ENCODE peak calls at places on chromosome 9, in five cellular contexts. One of them, this sample, is unnamed.

GRCh38 chr9:109471994-109472393 is 26.1 kb downstream of the PTPN3 start:
- DNase-seq in AG04450: no peak
- DNase-seq in pons: no peak
- DNase-seq in esophagus squamous epithelium: no peak
- DNase-seq in fibroblast of mammary gland: peak
- DNase-seq in this sample: no peak

GRCh38 chr9:38294561-38294960 is 97.9 kb upstream of the ALDH1B1 start:
- DNase-seq in AG04450: no peak
- DNase-seq in pons: no peak
- DNase-seq in esophagus squamous epithelium: no peak
- DNase-seq in fibroblast of mammary gland: no peak
- DNase-seq in this sample: no peak

GRCh38 chr9:27468450-27469110 is 55.5 kb upstream of the IFNK start:
- DNase-seq in AG04450: no peak
- DNase-seq in pons: peak
- DNase-seq in esophagus squamous epithelium: no peak
- DNase-seq in fibroblast of mammary gland: no peak
- DNase-seq in this sample: no peak

GRCh38 chr9:94950733-94951590 is 224.5 kb downstream of the AOPEP start:
- DNase-seq in AG04450: no peak
- DNase-seq in pons: no peak
- DNase-seq in esophagus squamous epithelium: no peak
- DNase-seq in fibroblast of mammary gland: peak
- DNase-seq in this sample: no peak

GRCh38 chr9:78235296-78235770 is 542 bp upstream of the CEP78 start:
- DNase-seq in AG04450: no peak
- DNase-seq in pons: no peak
- DNase-seq in esophagus squamous epithelium: no peak
- DNase-seq in fibroblast of mammary gland: peak
- DNase-seq in this sample: no peak

GRCh38 chr9:127919253-127919815 is 2.5 kb upstream of the ST6GALNAC4 start:
- DNase-seq in AG04450: peak
- DNase-seq in pons: no peak
- DNase-seq in esophagus squamous epithelium: no peak
- DNase-seq in fibroblast of mammary gland: peak
- DNase-seq in this sample: no peak

GRCh38 chr9:84278131-84278530 is 62.4 kb downstream of the SLC28A3 start:
- DNase-seq in AG04450: no peak
- DNase-seq in pons: no peak
- DNase-seq in esophagus squamous epithelium: no peak
- DNase-seq in fibroblast of mammary gland: peak
- DNase-seq in this sample: no peak

GRCh38 chr9:72893437-72893836 is 59.4 kb downstream of the ALDH1A1 start:
- DNase-seq in AG04450: no peak
- DNase-seq in pons: no peak
- DNase-seq in esophagus squamous epithelium: no peak
- DNase-seq in fibroblast of mammary gland: no peak
- DNase-seq in this sample: no peak

GRCh38 chr9:119368179-119368578 is 1.1 kb downstream of the BRINP1 start:
- DNase-seq in AG04450: no peak
- DNase-seq in pons: peak
- DNase-seq in esophagus squamous epithelium: no peak
- DNase-seq in fibroblast of mammary gland: no peak
- DNase-seq in this sample: peak

GRCh38 chr9:137175345-137175961 is 3.6 kb upstream of the TMEM210 start:
- DNase-seq in AG04450: no peak
- DNase-seq in pons: no peak
- DNase-seq in esophagus squamous epithelium: no peak
- DNase-seq in fibroblast of mammary gland: no peak
- DNase-seq in this sample: no peak

GRCh38 chr9:71647094-71647591 is 121.2 kb downstream of the CEMIP2 start:
- DNase-seq in AG04450: peak
- DNase-seq in pons: peak
- DNase-seq in esophagus squamous epithelium: no peak
- DNase-seq in fibroblast of mammary gland: peak
- DNase-seq in this sample: no peak

GRCh38 chr9:132129535-132129934 is 32.3 kb upstream of the NTNG2 start:
- DNase-seq in AG04450: no peak
- DNase-seq in pons: no peak
- DNase-seq in esophagus squamous epithelium: no peak
- DNase-seq in fibroblast of mammary gland: no peak
- DNase-seq in this sample: no peak

GRCh38 chr9:24464321-24464951 is 81.3 kb downstream of the IZUMO3 start:
- DNase-seq in AG04450: no peak
- DNase-seq in pons: peak
- DNase-seq in esophagus squamous epithelium: no peak
- DNase-seq in fibroblast of mammary gland: peak
- DNase-seq in this sample: no peak

GRCh38 chr9:98879094-98879957 is 64.4 kb upstream of the COL15A1 start:
- DNase-seq in AG04450: no peak
- DNase-seq in pons: no peak
- DNase-seq in esophagus squamous epithelium: no peak
- DNase-seq in fibroblast of mammary gland: peak
- DNase-seq in this sample: no peak

GRCh38 chr9:69120380-69121154 is 53.5 kb upstream of the TJP2 start:
- DNase-seq in AG04450: no peak
- DNase-seq in pons: no peak
- DNase-seq in esophagus squamous epithelium: no peak
- DNase-seq in fibroblast of mammary gland: no peak
- DNase-seq in this sample: no peak

GRCh38 chr9:37229882-37230482 is 109.6 kb downstream of the ZCCHC7 start:
- DNase-seq in AG04450: no peak
- DNase-seq in pons: no peak
- DNase-seq in esophagus squamous epithelium: no peak
- DNase-seq in fibroblast of mammary gland: peak
- DNase-seq in this sample: no peak

GRCh38 chr9:12684923-12685468 is 8.2 kb upstream of the TYRP1 start:
- DNase-seq in AG04450: no peak
- DNase-seq in pons: no peak
- DNase-seq in esophagus squamous epithelium: no peak
- DNase-seq in fibroblast of mammary gland: no peak
- DNase-seq in this sample: no peak

GRCh38 chr9:16243798-16244197 is 626.7 kb downstream of the BNC2 start:
- DNase-seq in AG04450: no peak
- DNase-seq in pons: no peak
- DNase-seq in esophagus squamous epithelium: no peak
- DNase-seq in fibroblast of mammary gland: no peak
- DNase-seq in this sample: no peak

GRCh38 chr9:111979561-111979960 is 82.9 kb downstream of the UGCG start:
- DNase-seq in AG04450: no peak
- DNase-seq in pons: no peak
- DNase-seq in esophagus squamous epithelium: no peak
- DNase-seq in fibroblast of mammary gland: no peak
- DNase-seq in this sample: no peak

GRCh38 chr9:133715866-133716563 is 22.1 kb downstream of the SARDH start:
- DNase-seq in AG04450: no peak
- DNase-seq in pons: no peak
- DNase-seq in esophagus squamous epithelium: no peak
- DNase-seq in fibroblast of mammary gland: peak
- DNase-seq in this sample: no peak

GRCh38 chr9:125826850-125827249 is 79.7 kb downstream of the PBX3 start:
- DNase-seq in AG04450: no peak
- DNase-seq in pons: no peak
- DNase-seq in esophagus squamous epithelium: no peak
- DNase-seq in fibroblast of mammary gland: no peak
- DNase-seq in this sample: no peak

GRCh38 chr9:967851-968641 is 8.4 kb upstream of the DMRT3 start:
- DNase-seq in AG04450: no peak
- DNase-seq in pons: no peak
- DNase-seq in esophagus squamous epithelium: no peak
- DNase-seq in fibroblast of mammary gland: peak
- DNase-seq in this sample: no peak

GRCh38 chr9:104872959-104873850 is 54.8 kb downstream of the ABCA1 start:
- DNase-seq in AG04450: peak
- DNase-seq in pons: peak
- DNase-seq in esophagus squamous epithelium: no peak
- DNase-seq in fibroblast of mammary gland: peak
- DNase-seq in this sample: no peak

GRCh38 chr9:120652902-120653301 is 61.4 kb downstream of the MEGF9 start:
- DNase-seq in AG04450: no peak
- DNase-seq in pons: no peak
- DNase-seq in esophagus squamous epithelium: no peak
- DNase-seq in fibroblast of mammary gland: no peak
- DNase-seq in this sample: no peak

GRCh38 chr9:34716711-34717110 is 6.8 kb upstream of the CCL21 start:
- DNase-seq in AG04450: no peak
- DNase-seq in pons: no peak
- DNase-seq in esophagus squamous epithelium: no peak
- DNase-seq in fibroblast of mammary gland: no peak
- DNase-seq in this sample: no peak

GRCh38 chr9:112753725-112754124 is 3.2 kb downstream of the SNX30 start:
- DNase-seq in AG04450: peak
- DNase-seq in pons: no peak
- DNase-seq in esophagus squamous epithelium: no peak
- DNase-seq in fibroblast of mammary gland: peak
- DNase-seq in this sample: no peak

GRCh38 chr9:113538646-113539430 is 75.3 kb downstream of the RGS3 start:
- DNase-seq in AG04450: no peak
- DNase-seq in pons: peak
- DNase-seq in esophagus squamous epithelium: no peak
- DNase-seq in fibroblast of mammary gland: no peak
- DNase-seq in this sample: no peak

GRCh38 chr9:86187121-86187520 is 72.3 kb downstream of the C9orf153 start:
- DNase-seq in AG04450: no peak
- DNase-seq in pons: no peak
- DNase-seq in esophagus squamous epithelium: no peak
- DNase-seq in fibroblast of mammary gland: no peak
- DNase-seq in this sample: no peak

GRCh38 chr9:9337129-9337528 is 1275.7 kb downstream of the PTPRD start:
- DNase-seq in AG04450: no peak
- DNase-seq in pons: no peak
- DNase-seq in esophagus squamous epithelium: no peak
- DNase-seq in fibroblast of mammary gland: no peak
- DNase-seq in this sample: no peak

GRCh38 chr9:93299418-93300174 is 115.7 kb downstream of the WNK2 start:
- DNase-seq in AG04450: no peak
- DNase-seq in pons: no peak
- DNase-seq in esophagus squamous epithelium: no peak
- DNase-seq in fibroblast of mammary gland: no peak
- DNase-seq in this sample: no peak

GRCh38 chr9:101727621-101728524 is 10.6 kb downstream of the GRIN3A start:
- DNase-seq in AG04450: no peak
- DNase-seq in pons: peak
- DNase-seq in esophagus squamous epithelium: no peak
- DNase-seq in fibroblast of mammary gland: peak
- DNase-seq in this sample: no peak

GRCh38 chr9:129946596-129946995 is 96.4 kb downstream of the FNBP1 start:
- DNase-seq in AG04450: no peak
- DNase-seq in pons: peak
- DNase-seq in esophagus squamous epithelium: no peak
- DNase-seq in fibroblast of mammary gland: no peak
- DNase-seq in this sample: no peak

GRCh38 chr9:79707589-79707988 is 135.8 kb downstream of the TLE4 start:
- DNase-seq in AG04450: no peak
- DNase-seq in pons: no peak
- DNase-seq in esophagus squamous epithelium: no peak
- DNase-seq in fibroblast of mammary gland: no peak
- DNase-seq in this sample: no peak

This sample was measured in cerebellar nuclear complex.